ENCODE peak calls at places on chromosome 16, in seven cellular contexts. Z is fibroblast of lung; U is activated effector memory CD4-positive, alpha-beta T cell treated with anti-CD3 and anti-CD28 coated beads, Interleukin-2, amount 50 U/mL, for 16 hours; P is fibroblast of the conjunctiva; S is stimulated activated naive CD4-positive, alpha-beta T cell; O is progenitor cell of endocrine pancreas; L is NCI-H1092. R is an unnamed sample.

GRCh38 chr16:62548095-62548494 is 511.9 kb upstream of the CDH8 start:
- DNase-seq in U (no peak), L (no peak), S (no peak), P (no peak), Z (no peak), O (no peak), R (no peak)

GRCh38 chr16:67883872-67884261 is 818 bp upstream of the NRN1L start:
- DNase-seq in U (peak), Z (peak), S (peak), O (peak), L (peak), P (no peak), R (peak)

GRCh38 chr16:83397601-83398000 is 410.2 kb upstream of the HSBP1 start:
- DNase-seq in Z (no peak), O (no peak), S (no peak), L (no peak), P (no peak), U (no peak), R (peak)

GRCh38 chr16:24540575-24541240 is 1.3 kb downstream of the RBBP6 start:
- DNase-seq in L (no peak), O (no peak), U (peak), P (no peak), S (peak), Z (no peak), R (peak)

GRCh38 chr16:28845173-28846079 is 722 bp downstream of the TUFM start:
- DNase-seq in Z (no peak), U (peak), S (no peak), L (no peak), O (no peak), P (no peak), R (peak)

GRCh38 chr16:68422396-68422964 is 25.8 kb downstream of the SMPD3 start:
- DNase-seq in S (no peak), P (no peak), O (no peak), Z (no peak), U (no peak), L (no peak), R (no peak)

GRCh38 chr16:89100601-89101302 is 7.1 kb downstream of the ACSF3 start:
- DNase-seq in O (no peak), U (no peak), L (no peak), Z (no peak), P (no peak), S (no peak), R (no peak)

GRCh38 chr16:65655802-65656201 is 533.9 kb upstream of the CDH11 start:
- DNase-seq in Z (no peak), S (no peak), O (no peak), L (no peak), U (no peak), P (no peak), R (no peak)

GRCh38 chr16:2507052-2507678 is 6.6 kb upstream of the ATP6V0C start:
- DNase-seq in P (no peak), U (no peak), S (no peak), Z (no peak), L (no peak), O (no peak), R (no peak)

GRCh38 chr16:3727806-3728381 is 10.6 kb upstream of the TRAP1 start:
- DNase-seq in U (no peak), S (no peak), Z (no peak), L (no peak), P (no peak), O (no peak), R (no peak)

GRCh38 chr16:15498427-15499175 is 64.2 kb downstream of the BMERB1 start:
- DNase-seq in U (no peak), L (no peak), Z (peak), P (peak), S (no peak), O (no peak), R (peak)

GRCh38 chr16:10990378-10990777 is 46.0 kb downstream of the CLEC16A start:
- DNase-seq in Z (no peak), U (no peak), S (no peak), L (no peak), P (no peak), O (no peak), R (no peak)

GRCh38 chr16:58448890-58449289 is 51.1 kb upstream of the NDRG4 start:
- DNase-seq in S (no peak), L (no peak), P (no peak), U (no peak), Z (no peak), O (no peak), R (no peak)

GRCh38 chr16:54363760-54364159 is 77.2 kb upstream of the IRX3 start:
- DNase-seq in O (no peak), P (no peak), Z (no peak), S (no peak), L (no peak), U (no peak), R (no peak)

GRCh38 chr16:65884018-65884417 is 482.5 kb upstream of the CDH5 start:
- DNase-seq in O (no peak), Z (no peak), P (no peak), U (no peak), S (no peak), L (no peak), R (no peak)

GRCh38 chr16:3480901-3481695 is 14.2 kb downstream of the C16orf90 start:
- DNase-seq in Z (no peak), L (no peak), U (no peak), O (no peak), S (no peak), P (no peak), R (no peak)

GRCh38 chr16:85528528-85529387 is 84.4 kb upstream of the GSE1 start:
- DNase-seq in Z (no peak), P (no peak), S (no peak), U (no peak), L (no peak), O (no peak), R (no peak)

GRCh38 chr16:48125888-48126287 is 29.9 kb downstream of the ABCC12 start:
- DNase-seq in U (no peak), S (no peak), P (no peak), Z (no peak), L (no peak), O (no peak), R (no peak)

GRCh38 chr16:73047536-73048291 is at the start of gene ZFHX3:
- DNase-seq in O (peak), L (no peak), U (peak), S (no peak), P (no peak), Z (peak), R (peak)

GRCh38 chr16:57534337-57534880 is 2.0 kb downstream of the CCDC102A start:
- DNase-seq in Z (no peak), L (no peak), P (no peak), U (no peak), S (no peak), O (no peak), R (no peak)

GRCh38 chr16:56295739-56296527 is 104.6 kb downstream of the GNAO1 start:
- DNase-seq in O (no peak), S (no peak), L (no peak), Z (no peak), U (no peak), P (no peak), R (no peak)

GRCh38 chr16:20300312-20301097 is 26.8 kb downstream of the GP2 start:
- DNase-seq in Z (peak), L (peak), S (no peak), O (peak), P (peak), U (peak), R (peak)

GRCh38 chr16:12061336-12062055 is 85.0 kb downstream of the SNX29 start:
- DNase-seq in O (no peak), U (peak), Z (no peak), L (no peak), P (no peak), S (no peak), R (no peak)

GRCh38 chr16:79991918-79992317 is 391.4 kb upstream of the MAF start:
- DNase-seq in S (no peak), P (no peak), U (no peak), Z (no peak), O (no peak), L (no peak), R (no peak)

GRCh38 chr16:7601100-7601499 is 268.5 kb downstream of the RBFOX1 start:
- DNase-seq in S (no peak), O (no peak), L (no peak), U (no peak), P (no peak), Z (no peak), R (no peak)

GRCh38 chr16:286491-287297 is 3.7 kb downstream of the PDIA2 start:
- DNase-seq in O (no peak), U (no peak), L (no peak), Z (no peak), S (no peak), P (no peak), R (no peak)

GRCh38 chr16:13793788-13794461 is 126.0 kb upstream of the ERCC4 start:
- DNase-seq in S (no peak), O (no peak), P (no peak), L (no peak), U (no peak), Z (no peak), R (no peak)

GRCh38 chr16:50303041-50303604 is 36.8 kb downstream of the ADCY7 start:
- DNase-seq in U (peak), Z (peak), S (no peak), P (no peak), L (no peak), O (no peak), R (no peak)

GRCh38 chr16:77330332-77331043 is 104.3 kb downstream of the ADAMTS18 start:
- DNase-seq in S (no peak), L (no peak), O (no peak), Z (no peak), U (no peak), P (no peak), R (no peak)

GRCh38 chr16:52492789-52493357 is 54.1 kb downstream of the TOX3 start:
- DNase-seq in L (no peak), S (no peak), U (no peak), Z (no peak), O (no peak), P (no peak), R (no peak)

GRCh38 chr16:79838860-79839259 is 238.3 kb upstream of the MAF start:
- DNase-seq in U (no peak), O (no peak), L (no peak), S (no peak), Z (peak), P (peak), R (no peak)

GRCh38 chr16:49788936-49789335 is 67.0 kb downstream of the ZNF423 start:
- DNase-seq in Z (no peak), P (no peak), O (no peak), U (no peak), S (no peak), L (no peak), R (no peak)

GRCh38 chr16:2895813-2896212 is 12.8 kb downstream of the FLYWCH2 start:
- DNase-seq in L (no peak), Z (no peak), P (no peak), O (no peak), S (no peak), U (no peak), R (peak)

GRCh38 chr16:66914541-66914940 is 4.1 kb downstream of the CDH16 start:
- DNase-seq in S (no peak), O (no peak), Z (no peak), P (no peak), U (no peak), L (no peak), R (no peak)

GRCh38 chr16:20084624-20085226 is 11.0 kb upstream of the GPR139 start:
- DNase-seq in P (no peak), U (no peak), L (no peak), Z (no peak), O (no peak), S (no peak), R (no peak)

GRCh38 chr16:80580109-80580832 is 39.5 kb downstream of the DYNLRB2 start:
- DNase-seq in Z (no peak), P (no peak), O (no peak), U (peak), L (no peak), S (peak), R (peak)

GRCh38 chr16:69566437-69567030 is 768 bp downstream of the NFAT5 start:
- DNase-seq in U (peak), L (no peak), P (peak), Z (peak), O (peak), S (no peak), R (peak)